ENCODE peak calls at places on chromosomes 3 and 15, in ten cellular contexts. One of them, this sample, is unnamed.

GRCh38 chr3:46107682-46108081 is 80.4 kb upstream of the XCR1 start:
- DNase-seq in adrenal gland: no peak
- DNase-seq in astrocyte: no peak
- DNase-seq in dorsolateral prefrontal cortex: no peak
- DNase-seq in tibial nerve: no peak
- DNase-seq in OCI-LY7: no peak
- DNase-seq in WERI-Rb-1: no peak
- DNase-seq in ovary: no peak
- DNase-seq in hepatocyte: no peak
- DNase-seq in foreskin keratinocyte: no peak
- DNase-seq in this sample: no peak

GRCh38 chr3:124663690-124664089 is 66.6 kb upstream of the UMPS start:
- DNase-seq in hepatocyte: no peak
- DNase-seq in WERI-Rb-1: no peak
- DNase-seq in dorsolateral prefrontal cortex: no peak
- DNase-seq in foreskin keratinocyte: peak
- DNase-seq in adrenal gland: no peak
- DNase-seq in ovary: no peak
- DNase-seq in OCI-LY7: no peak
- DNase-seq in astrocyte: no peak
- DNase-seq in tibial nerve: no peak
- DNase-seq in this sample: no peak

GRCh38 chr3:42263354-42264346 is 2.3 kb downstream of the CCK start:
- DNase-seq in OCI-LY7: no peak
- DNase-seq in adrenal gland: no peak
- DNase-seq in ovary: no peak
- DNase-seq in dorsolateral prefrontal cortex: peak
- DNase-seq in tibial nerve: no peak
- DNase-seq in foreskin keratinocyte: peak
- DNase-seq in hepatocyte: peak
- DNase-seq in WERI-Rb-1: peak
- DNase-seq in astrocyte: no peak
- DNase-seq in this sample: peak

GRCh38 chr3:41688595-41689380 is 273.1 kb downstream of the ULK4 start:
- DNase-seq in WERI-Rb-1: no peak
- DNase-seq in dorsolateral prefrontal cortex: no peak
- DNase-seq in ovary: no peak
- DNase-seq in foreskin keratinocyte: no peak
- DNase-seq in hepatocyte: peak
- DNase-seq in OCI-LY7: no peak
- DNase-seq in astrocyte: peak
- DNase-seq in tibial nerve: no peak
- DNase-seq in adrenal gland: no peak
- DNase-seq in this sample: no peak

GRCh38 chr15:37038036-37038715 is 62.2 kb downstream of the MEIS2 start:
- DNase-seq in ovary: no peak
- DNase-seq in tibial nerve: no peak
- DNase-seq in OCI-LY7: no peak
- DNase-seq in WERI-Rb-1: no peak
- DNase-seq in adrenal gland: no peak
- DNase-seq in hepatocyte: no peak
- DNase-seq in dorsolateral prefrontal cortex: no peak
- DNase-seq in astrocyte: no peak
- DNase-seq in foreskin keratinocyte: no peak
- DNase-seq in this sample: no peak

GRCh38 chr3:33313331-33313730 is 36.1 kb downstream of the FBXL2 start:
- DNase-seq in dorsolateral prefrontal cortex: no peak
- DNase-seq in WERI-Rb-1: no peak
- DNase-seq in OCI-LY7: no peak
- DNase-seq in astrocyte: peak
- DNase-seq in adrenal gland: no peak
- DNase-seq in foreskin keratinocyte: no peak
- DNase-seq in ovary: no peak
- DNase-seq in hepatocyte: no peak
- DNase-seq in tibial nerve: no peak
- DNase-seq in this sample: no peak

GRCh38 chr15:52369030-52369429 is 73.4 kb upstream of the MYO5C start:
- DNase-seq in OCI-LY7: no peak
- DNase-seq in dorsolateral prefrontal cortex: no peak
- DNase-seq in hepatocyte: no peak
- DNase-seq in astrocyte: no peak
- DNase-seq in WERI-Rb-1: no peak
- DNase-seq in foreskin keratinocyte: no peak
- DNase-seq in tibial nerve: no peak
- DNase-seq in adrenal gland: no peak
- DNase-seq in ovary: no peak
- DNase-seq in this sample: no peak

GRCh38 chr15:41564286-41564959 is 5.4 kb downstream of the TYRO3 start:
- DNase-seq in ovary: peak
- DNase-seq in tibial nerve: no peak
- DNase-seq in dorsolateral prefrontal cortex: no peak
- DNase-seq in adrenal gland: peak
- DNase-seq in OCI-LY7: peak
- DNase-seq in foreskin keratinocyte: no peak
- DNase-seq in astrocyte: no peak
- DNase-seq in hepatocyte: peak
- DNase-seq in WERI-Rb-1: peak
- DNase-seq in this sample: no peak

GRCh38 chr15:88641959-88642452 is 3.2 kb downstream of the ISG20 start:
- DNase-seq in hepatocyte: no peak
- DNase-seq in tibial nerve: no peak
- DNase-seq in foreskin keratinocyte: no peak
- DNase-seq in WERI-Rb-1: no peak
- DNase-seq in ovary: no peak
- DNase-seq in astrocyte: no peak
- DNase-seq in dorsolateral prefrontal cortex: no peak
- DNase-seq in OCI-LY7: peak
- DNase-seq in adrenal gland: no peak
- DNase-seq in this sample: no peak

GRCh38 chr3:35335703-35336102 is 303.6 kb upstream of the ARPP21 start:
- DNase-seq in OCI-LY7: no peak
- DNase-seq in hepatocyte: no peak
- DNase-seq in adrenal gland: no peak
- DNase-seq in ovary: no peak
- DNase-seq in astrocyte: no peak
- DNase-seq in tibial nerve: no peak
- DNase-seq in dorsolateral prefrontal cortex: no peak
- DNase-seq in foreskin keratinocyte: peak
- DNase-seq in WERI-Rb-1: no peak
- DNase-seq in this sample: no peak

GRCh38 chr15:58498821-58499580 is 67.2 kb downstream of the LIPC start:
- DNase-seq in OCI-LY7: no peak
- DNase-seq in dorsolateral prefrontal cortex: no peak
- DNase-seq in astrocyte: peak
- DNase-seq in adrenal gland: no peak
- DNase-seq in WERI-Rb-1: peak
- DNase-seq in foreskin keratinocyte: peak
- DNase-seq in ovary: no peak
- DNase-seq in hepatocyte: peak
- DNase-seq in tibial nerve: no peak
- DNase-seq in this sample: no peak

GRCh38 chr15:91491131-91491950 is 362.2 kb upstream of the SLCO3A1 start:
- DNase-seq in ovary: no peak
- DNase-seq in WERI-Rb-1: no peak
- DNase-seq in astrocyte: peak
- DNase-seq in dorsolateral prefrontal cortex: no peak
- DNase-seq in adrenal gland: no peak
- DNase-seq in tibial nerve: no peak
- DNase-seq in foreskin keratinocyte: peak
- DNase-seq in OCI-LY7: no peak
- DNase-seq in hepatocyte: no peak
- DNase-seq in this sample: no peak

GRCh38 chr15:63915888-63916731 is 82.4 kb upstream of the HERC1 start:
- DNase-seq in ovary: no peak
- DNase-seq in OCI-LY7: no peak
- DNase-seq in tibial nerve: no peak
- DNase-seq in adrenal gland: no peak
- DNase-seq in astrocyte: peak
- DNase-seq in WERI-Rb-1: no peak
- DNase-seq in dorsolateral prefrontal cortex: peak
- DNase-seq in foreskin keratinocyte: peak
- DNase-seq in hepatocyte: no peak
- DNase-seq in this sample: no peak

GRCh38 chr3:35194666-35195065 is 444.7 kb upstream of the ARPP21 start:
- DNase-seq in adrenal gland: no peak
- DNase-seq in foreskin keratinocyte: peak
- DNase-seq in astrocyte: peak
- DNase-seq in hepatocyte: no peak
- DNase-seq in dorsolateral prefrontal cortex: no peak
- DNase-seq in OCI-LY7: no peak
- DNase-seq in ovary: no peak
- DNase-seq in WERI-Rb-1: no peak
- DNase-seq in tibial nerve: no peak
- DNase-seq in this sample: no peak

GRCh38 chr15:83283813-83284562 is 476 bp downstream of the BNC1 start:
- DNase-seq in adrenal gland: no peak
- DNase-seq in tibial nerve: no peak
- DNase-seq in hepatocyte: peak
- DNase-seq in astrocyte: no peak
- DNase-seq in OCI-LY7: no peak
- DNase-seq in dorsolateral prefrontal cortex: no peak
- DNase-seq in foreskin keratinocyte: no peak
- DNase-seq in ovary: no peak
- DNase-seq in WERI-Rb-1: no peak
- DNase-seq in this sample: no peak

GRCh38 chr15:83285979-83286553 is 1.6 kb upstream of the BNC1 start:
- DNase-seq in OCI-LY7: no peak
- DNase-seq in tibial nerve: no peak
- DNase-seq in hepatocyte: peak
- DNase-seq in adrenal gland: no peak
- DNase-seq in ovary: no peak
- DNase-seq in dorsolateral prefrontal cortex: no peak
- DNase-seq in astrocyte: peak
- DNase-seq in WERI-Rb-1: no peak
- DNase-seq in foreskin keratinocyte: peak
- DNase-seq in this sample: no peak

GRCh38 chr15:83287541-83288027 is 3.1 kb upstream of the BNC1 start:
- DNase-seq in WERI-Rb-1: no peak
- DNase-seq in tibial nerve: no peak
- DNase-seq in dorsolateral prefrontal cortex: no peak
- DNase-seq in ovary: no peak
- DNase-seq in OCI-LY7: no peak
- DNase-seq in adrenal gland: no peak
- DNase-seq in astrocyte: peak
- DNase-seq in hepatocyte: no peak
- DNase-seq in foreskin keratinocyte: peak
- DNase-seq in this sample: no peak

GRCh38 chr15:83284563-83285283 is at the start of gene BNC1:
- DNase-seq in OCI-LY7: no peak
- DNase-seq in tibial nerve: no peak
- DNase-seq in dorsolateral prefrontal cortex: no peak
- DNase-seq in hepatocyte: peak
- DNase-seq in astrocyte: no peak
- DNase-seq in ovary: no peak
- DNase-seq in foreskin keratinocyte: peak
- DNase-seq in WERI-Rb-1: no peak
- DNase-seq in adrenal gland: no peak
- DNase-seq in this sample: no peak

DNA sequence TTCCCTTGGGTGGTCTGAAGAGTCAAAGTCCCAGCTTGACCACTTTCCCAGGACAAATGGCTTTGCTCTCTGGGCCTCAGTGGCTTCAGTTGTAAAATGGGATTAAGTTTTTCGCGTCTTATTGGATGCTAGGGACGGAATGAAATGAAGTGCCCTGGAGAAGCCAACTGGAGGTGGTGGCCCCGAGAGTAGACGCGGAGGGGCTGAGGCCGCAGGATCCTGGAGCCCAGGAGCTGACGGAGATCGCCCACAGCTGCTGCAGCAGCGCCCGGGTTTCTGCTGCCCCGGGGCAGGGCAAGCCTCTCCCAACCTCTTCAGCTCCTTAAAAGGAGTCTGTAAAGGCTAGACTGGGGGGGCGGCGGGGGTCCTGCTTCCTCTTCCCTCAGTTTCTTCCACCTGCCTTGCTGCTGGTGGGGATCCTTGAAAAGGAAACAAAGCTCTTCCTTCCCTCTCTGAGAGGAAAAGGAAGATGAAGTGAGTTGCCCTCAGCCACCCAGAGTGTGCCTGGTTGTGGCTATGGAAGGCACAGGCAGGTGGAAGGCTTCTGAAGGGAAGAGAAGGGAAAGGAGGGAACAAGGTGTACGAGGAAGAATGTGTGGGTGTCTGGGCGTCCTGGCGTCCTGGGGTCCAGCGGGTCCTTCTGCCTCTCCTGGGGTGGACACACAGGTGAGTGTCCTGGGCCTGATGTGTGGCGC is 967 bp upstream of the BNC1 start:
- DNase-seq in ovary: no peak
- DNase-seq in tibial nerve: no peak
- DNase-seq in hepatocyte: no peak
- DNase-seq in adrenal gland: no peak
- DNase-seq in dorsolateral prefrontal cortex: no peak
- DNase-seq in OCI-LY7: no peak
- DNase-seq in foreskin keratinocyte: peak
- DNase-seq in WERI-Rb-1: no peak
- DNase-seq in astrocyte: no peak
- DNase-seq in this sample: no peak
- H3K27ac ChIP-seq in ovary: no peak
- H3K27ac ChIP-seq in tibial nerve: no peak
- H3K27ac ChIP-seq in hepatocyte: peak
- H3K27ac ChIP-seq in adrenal gland: no peak
- H3K27ac ChIP-seq in dorsolateral prefrontal cortex: no peak
- H3K27ac ChIP-seq in OCI-LY7: no peak
- H3K27ac ChIP-seq in foreskin keratinocyte: peak
- H3K27ac ChIP-seq in WERI-Rb-1: no peak
- H3K27ac ChIP-seq in astrocyte: peak
- H3K27ac ChIP-seq in this sample: no peak

GRCh38 chr3:67819447-67819846 is 165.0 kb upstream of the SUCLG2 start:
- DNase-seq in foreskin keratinocyte: no peak
- DNase-seq in WERI-Rb-1: peak
- DNase-seq in OCI-LY7: peak
- DNase-seq in tibial nerve: no peak
- DNase-seq in ovary: no peak
- DNase-seq in astrocyte: no peak
- DNase-seq in adrenal gland: peak
- DNase-seq in hepatocyte: peak
- DNase-seq in dorsolateral prefrontal cortex: no peak
- DNase-seq in this sample: no peak
- TF ChIP-seq CTCF in foreskin keratinocyte: peak
- TF ChIP-seq CTCF in WERI-Rb-1: peak
- TF ChIP-seq CTCF in OCI-LY7: peak
- TF ChIP-seq CTCF in tibial nerve: no peak
- TF ChIP-seq CTCF in ovary: no peak
- TF ChIP-seq CTCF in astrocyte: no peak
- TF ChIP-seq CTCF in adrenal gland: peak
- TF ChIP-seq CTCF in hepatocyte: peak
- TF ChIP-seq CTCF in dorsolateral prefrontal cortex: no peak
- TF ChIP-seq CTCF in this sample: peak

GRCh38 chr3:90092994-90093393 is 985.6 kb downstream of the EPHA3 start:
- DNase-seq in adrenal gland: no peak
- DNase-seq in ovary: no peak
- DNase-seq in WERI-Rb-1: no peak
- DNase-seq in OCI-LY7: peak
- DNase-seq in astrocyte: peak
- DNase-seq in hepatocyte: peak
- DNase-seq in dorsolateral prefrontal cortex: no peak
- DNase-seq in foreskin keratinocyte: peak
- DNase-seq in tibial nerve: no peak
- DNase-seq in this sample: no peak
- H3K27ac ChIP-seq in adrenal gland: no peak
- H3K27ac ChIP-seq in ovary: no peak
- H3K27ac ChIP-seq in WERI-Rb-1: no peak
- H3K27ac ChIP-seq in OCI-LY7: no peak
- H3K27ac ChIP-seq in astrocyte: no peak
- H3K27ac ChIP-seq in hepatocyte: no peak
- H3K27ac ChIP-seq in dorsolateral prefrontal cortex: no peak
- H3K27ac ChIP-seq in foreskin keratinocyte: no peak
- H3K27ac ChIP-seq in tibial nerve: no peak
- H3K27ac ChIP-seq in this sample: no peak

GRCh38 chr3:196179380-196180308 is 31.6 kb downstream of the ZDHHC19 start:
- DNase-seq in dorsolateral prefrontal cortex: peak
- DNase-seq in WERI-Rb-1: no peak
- DNase-seq in tibial nerve: no peak
- DNase-seq in hepatocyte: no peak
- DNase-seq in astrocyte: peak
- DNase-seq in OCI-LY7: peak
- DNase-seq in foreskin keratinocyte: peak
- DNase-seq in ovary: no peak
- DNase-seq in adrenal gland: no peak
- DNase-seq in this sample: peak
- TF ChIP-seq CTCF in dorsolateral prefrontal cortex: no peak
- TF ChIP-seq CTCF in WERI-Rb-1: no peak
- TF ChIP-seq CTCF in tibial nerve: no peak
- TF ChIP-seq CTCF in hepatocyte: no peak
- TF ChIP-seq CTCF in astrocyte: no peak
- TF ChIP-seq CTCF in OCI-LY7: peak
- TF ChIP-seq CTCF in foreskin keratinocyte: no peak
- TF ChIP-seq CTCF in ovary: no peak
- TF ChIP-seq CTCF in adrenal gland: no peak
- TF ChIP-seq CTCF in this sample: no peak